ENCODE peak calls at places on chromosome 16, in eight cellular contexts. H is sciatic nerve; R is activated CD8-positive, alpha-beta T cell treated with anti-CD3 and anti-CD28 coated beads for 36 hours; T is left ventricle myocardium superior; N is right cardiac atrium; Z is right lobe of liver; Y is activated CD8-positive, alpha-beta memory T cell treated with anti-CD3 and anti-CD28 coated beads, Interleukin-2, amount 10 ng/mL, durations not matched to agents 7 days and 5 days; U is activated T-cell treated with anti-CD3 and anti-CD28 coated beads, Interleukin-2, amount 50 U/mL, for 72 hours. P is an unnamed sample.

GRCh38 chr16:85969591-85969990 is 70.6 kb downstream of the IRF8 start:
- ATAC-seq in H (peak), R (peak), T (no peak), N (no peak), Z (no peak), Y (no peak), U (no peak), P (no peak)

GRCh38 chr16:57692636-57693035 is 2.0 kb upstream of the DRC7 start:
- ATAC-seq in H (no peak), R (no peak), T (no peak), N (no peak), Z (no peak), Y (no peak), U (no peak), P (no peak)

GRCh38 chr16:18984425-18985005 is 781 bp downstream of the TMC7 start:
- ATAC-seq in H (no peak), R (no peak), T (no peak), N (peak), Z (no peak), Y (no peak), U (no peak), P (no peak)

GRCh38 chr16:12229759-12230594 is 253.4 kb downstream of the SNX29 start:
- ATAC-seq in H (no peak), R (no peak), T (no peak), N (no peak), Z (peak), Y (no peak), U (no peak), P (no peak)

GRCh38 chr16:11615756-11616447 is 29.2 kb upstream of the LITAF start:
- ATAC-seq in H (no peak), R (no peak), T (no peak), N (no peak), Z (no peak), Y (no peak), U (no peak), P (no peak)

GRCh38 chr16:68389006-68389405 is 59.3 kb downstream of the SMPD3 start:
- ATAC-seq in H (no peak), R (no peak), T (no peak), N (no peak), Z (no peak), Y (no peak), U (no peak), P (no peak)

GRCh38 chr16:86476956-86477530 is 33.3 kb upstream of the FOXF1 start:
- ATAC-seq in H (no peak), R (no peak), T (peak), N (peak), Z (no peak), Y (no peak), U (no peak), P (no peak)

GRCh38 chr16:14489460-14489859 is 140.6 kb downstream of the PARN start:
- ATAC-seq in H (no peak), R (no peak), T (peak), N (no peak), Z (no peak), Y (no peak), U (no peak), P (no peak)

GRCh38 chr16:57701759-57702371 is 7.3 kb downstream of the DRC7 start:
- ATAC-seq in H (no peak), R (no peak), T (no peak), N (no peak), Z (no peak), Y (no peak), U (no peak), P (no peak)

GRCh38 chr16:12000032-12000431 is 23.5 kb downstream of the SNX29 start:
- ATAC-seq in H (no peak), R (no peak), T (peak), N (peak), Z (no peak), Y (no peak), U (no peak), P (no peak)

GRCh38 chr16:75309899-75310430 is 58.5 kb upstream of the BCAR1 start:
- ATAC-seq in H (no peak), R (no peak), T (no peak), N (no peak), Z (no peak), Y (no peak), U (no peak), P (no peak)

GRCh38 chr16:67862623-67863583 is 9.9 kb upstream of the EDC4 start:
- ATAC-seq in H (peak), R (no peak), T (peak), N (peak), Z (no peak), Y (no peak), U (no peak), P (no peak)

GRCh38 chr16:84225126-84225525 is 14.7 kb downstream of the KCNG4 start:
- ATAC-seq in H (no peak), R (no peak), T (no peak), N (no peak), Z (no peak), Y (no peak), U (no peak), P (no peak)

GRCh38 chr16:88549671-88550643 is 20.2 kb upstream of the ZC3H18 start:
- ATAC-seq in H (peak), R (peak), T (peak), N (peak), Z (peak), Y (peak), U (peak), P (peak)

GRCh38 chr16:53510704-53511070 is 7.7 kb upstream of the AKTIP start:
- ATAC-seq in H (no peak), R (no peak), T (no peak), N (no peak), Z (no peak), Y (no peak), U (no peak), P (no peak)

GRCh38 chr16:28155293-28155692 is 56.5 kb downstream of the XPO6 start:
- ATAC-seq in H (no peak), R (no peak), T (no peak), N (no peak), Z (no peak), Y (no peak), U (peak), P (no peak)

GRCh38 chr16:86093801-86094750 is 195.1 kb downstream of the IRF8 start:
- ATAC-seq in H (no peak), R (no peak), T (no peak), N (no peak), Z (no peak), Y (no peak), U (no peak), P (no peak)

GRCh38 chr16:11089504-11090124 is 145.2 kb downstream of the CLEC16A start:
- ATAC-seq in H (no peak), R (no peak), T (peak), N (no peak), Z (no peak), Y (no peak), U (no peak), P (no peak)

GRCh38 chr16:28935924-28936783 is 4.4 kb downstream of the CD19 start:
- ATAC-seq in H (peak), R (peak), T (peak), N (peak), Z (peak), Y (peak), U (peak), P (peak)

GRCh38 chr16:16073884-16074781 is 124.7 kb downstream of the ABCC1 start:
- ATAC-seq in H (peak), R (no peak), T (peak), N (peak), Z (peak), Y (peak), U (no peak), P (no peak)

GRCh38 chr16:50313596-50314483 is 47.5 kb downstream of the ADCY7 start:
- ATAC-seq in H (peak), R (peak), T (peak), N (peak), Z (peak), Y (peak), U (peak), P (peak)

GRCh38 chr16:81681311-81681710 is 97.8 kb upstream of the PLCG2 start:
- ATAC-seq in H (no peak), R (no peak), T (no peak), N (no peak), Z (no peak), Y (no peak), U (no peak), P (no peak)

GRCh38 chr16:22693670-22694340 is 120.2 kb upstream of the HS3ST2 start:
- ATAC-seq in H (no peak), R (no peak), T (no peak), N (no peak), Z (no peak), Y (no peak), U (no peak), P (no peak)

GRCh38 chr16:85574672-85575475 is 38.2 kb upstream of the GSE1 start:
- ATAC-seq in H (no peak), R (no peak), T (no peak), N (no peak), Z (no peak), Y (no peak), U (no peak), P (no peak)

GRCh38 chr16:15966420-15967222 is 17.2 kb downstream of the ABCC1 start:
- ATAC-seq in H (peak), R (no peak), T (peak), N (peak), Z (no peak), Y (no peak), U (peak), P (no peak)

GRCh38 chr16:12545292-12545610 is 258.4 kb downstream of the CPPED1 start:
- ATAC-seq in H (no peak), R (no peak), T (no peak), N (no peak), Z (no peak), Y (no peak), U (no peak), P (no peak)

GRCh38 chr16:9258423-9259051 is 167.1 kb downstream of the HAPSTR1 start:
- ATAC-seq in H (no peak), R (no peak), T (peak), N (peak), Z (no peak), Y (no peak), U (no peak), P (no peak)

GRCh38 chr16:85798901-85799496 is 345 bp downstream of the EMC8 start:
- ATAC-seq in H (no peak), R (peak), T (peak), N (peak), Z (peak), Y (peak), U (peak), P (peak)

GRCh38 chr16:1089439-1089821 is 6.6 kb downstream of the C1QTNF8 start:
- ATAC-seq in H (no peak), R (no peak), T (peak), N (peak), Z (no peak), Y (no peak), U (no peak), P (no peak)

P was measured in activated T-helper 17 cell treated with anti-CD3 and anti-CD28 coated beads, Interleukin-2, amount 50 U/mL, for 72 hours.